ENCODE peak calls at places on chromosomes 12 and 14, in five cellular contexts. One of them, this sample, is unnamed.

GRCh38 chr12:106288510-106289195 is 13.9 kb upstream of the TCP11L2 start:
- DNase-seq in aorta: no peak
- DNase-seq in CD8-positive, alpha-beta memory T cell: no peak
- DNase-seq in hepatocyte: peak
- DNase-seq in posterior cingulate gyrus: no peak
- DNase-seq in this sample: no peak

GRCh38 chr14:98466807-98467206 is 805.2 kb downstream of the BCL11B start:
- DNase-seq in aorta: no peak
- DNase-seq in CD8-positive, alpha-beta memory T cell: no peak
- DNase-seq in hepatocyte: no peak
- DNase-seq in posterior cingulate gyrus: no peak
- DNase-seq in this sample: no peak

GRCh38 chr12:48366131-48366530 is 15.4 kb upstream of the ZNF641 start:
- DNase-seq in aorta: no peak
- DNase-seq in CD8-positive, alpha-beta memory T cell: no peak
- DNase-seq in hepatocyte: no peak
- DNase-seq in posterior cingulate gyrus: no peak
- DNase-seq in this sample: no peak

GRCh38 chr12:74111688-74112360 is 425.8 kb upstream of the ATXN7L3B start:
- DNase-seq in aorta: no peak
- DNase-seq in CD8-positive, alpha-beta memory T cell: no peak
- DNase-seq in hepatocyte: peak
- DNase-seq in posterior cingulate gyrus: peak
- DNase-seq in this sample: no peak

GRCh38 chr12:114662512-114663177 is 21.3 kb downstream of the TBX3 start:
- DNase-seq in aorta: peak
- DNase-seq in CD8-positive, alpha-beta memory T cell: peak
- DNase-seq in hepatocyte: peak
- DNase-seq in posterior cingulate gyrus: peak
- DNase-seq in this sample: peak

GRCh38 chr12:42583017-42583416 is 6.5 kb downstream of the PRICKLE1 start:
- DNase-seq in aorta: no peak
- DNase-seq in CD8-positive, alpha-beta memory T cell: no peak
- DNase-seq in hepatocyte: no peak
- DNase-seq in posterior cingulate gyrus: no peak
- DNase-seq in this sample: no peak

GRCh38 chr12:49910331-49911212 is 6.9 kb upstream of the FAIM2 start:
- DNase-seq in aorta: no peak
- DNase-seq in CD8-positive, alpha-beta memory T cell: no peak
- DNase-seq in hepatocyte: no peak
- DNase-seq in posterior cingulate gyrus: no peak
- DNase-seq in this sample: no peak

GRCh38 chr14:70638416-70638815 is 3.3 kb upstream of the TTC9 start:
- DNase-seq in aorta: no peak
- DNase-seq in CD8-positive, alpha-beta memory T cell: no peak
- DNase-seq in hepatocyte: no peak
- DNase-seq in posterior cingulate gyrus: no peak
- DNase-seq in this sample: no peak

GRCh38 chr12:74539261-74539660 is 1.6 kb downstream of the ATXN7L3B start:
- DNase-seq in aorta: no peak
- DNase-seq in CD8-positive, alpha-beta memory T cell: no peak
- DNase-seq in hepatocyte: no peak
- DNase-seq in posterior cingulate gyrus: no peak
- DNase-seq in this sample: no peak

GRCh38 chr12:109716092-109716479 is 2.5 kb downstream of the FAM222A start:
- DNase-seq in aorta: no peak
- DNase-seq in CD8-positive, alpha-beta memory T cell: no peak
- DNase-seq in hepatocyte: no peak
- DNase-seq in posterior cingulate gyrus: no peak
- DNase-seq in this sample: no peak

GRCh38 chr12:105013892-105014291 is 27.8 kb downstream of the NOPCHAP1 start:
- DNase-seq in aorta: no peak
- DNase-seq in CD8-positive, alpha-beta memory T cell: no peak
- DNase-seq in hepatocyte: no peak
- DNase-seq in posterior cingulate gyrus: no peak
- DNase-seq in this sample: no peak

GRCh38 chr12:94282675-94283074 is 134.3 kb downstream of the PLXNC1 start:
- DNase-seq in aorta: no peak
- DNase-seq in CD8-positive, alpha-beta memory T cell: peak
- DNase-seq in hepatocyte: no peak
- DNase-seq in posterior cingulate gyrus: no peak
- DNase-seq in this sample: no peak

GRCh38 chr12:6083606-6084005 is 40.9 kb downstream of the VWF start:
- DNase-seq in aorta: no peak
- DNase-seq in CD8-positive, alpha-beta memory T cell: no peak
- DNase-seq in hepatocyte: no peak
- DNase-seq in posterior cingulate gyrus: no peak
- DNase-seq in this sample: no peak

GRCh38 chr14:29805415-29806123 is 122.1 kb downstream of the PRKD1 start:
- DNase-seq in aorta: peak
- DNase-seq in CD8-positive, alpha-beta memory T cell: no peak
- DNase-seq in hepatocyte: peak
- DNase-seq in posterior cingulate gyrus: no peak
- DNase-seq in this sample: no peak

GRCh38 chr14:100780246-100780645 is 45.7 kb upstream of the MEG3 start:
- DNase-seq in aorta: no peak
- DNase-seq in CD8-positive, alpha-beta memory T cell: no peak
- DNase-seq in hepatocyte: no peak
- DNase-seq in posterior cingulate gyrus: no peak
- DNase-seq in this sample: no peak

GRCh38 chr12:57127101-57127709 is 1.1 kb upstream of the LRP1 start:
- DNase-seq in aorta: peak
- DNase-seq in CD8-positive, alpha-beta memory T cell: peak
- DNase-seq in hepatocyte: peak
- DNase-seq in posterior cingulate gyrus: no peak
- DNase-seq in this sample: peak

GRCh38 chr12:104295954-104296353 is 7.6 kb upstream of the EID3 start:
- DNase-seq in aorta: no peak
- DNase-seq in CD8-positive, alpha-beta memory T cell: no peak
- DNase-seq in hepatocyte: no peak
- DNase-seq in posterior cingulate gyrus: no peak
- DNase-seq in this sample: no peak

GRCh38 chr12:7751394-7751793 is 4.2 kb upstream of the CLEC4C start:
- DNase-seq in aorta: no peak
- DNase-seq in CD8-positive, alpha-beta memory T cell: no peak
- DNase-seq in hepatocyte: no peak
- DNase-seq in posterior cingulate gyrus: no peak
- DNase-seq in this sample: no peak

GRCh38 chr14:101004954-101005353 is 101.4 kb upstream of the RTL1 start:
- DNase-seq in aorta: no peak
- DNase-seq in CD8-positive, alpha-beta memory T cell: no peak
- DNase-seq in hepatocyte: peak
- DNase-seq in posterior cingulate gyrus: no peak
- DNase-seq in this sample: no peak

GRCh38 chr12:53467880-53468279 is 16.0 kb downstream of the PCBP2 start:
- DNase-seq in aorta: no peak
- DNase-seq in CD8-positive, alpha-beta memory T cell: no peak
- DNase-seq in hepatocyte: no peak
- DNase-seq in posterior cingulate gyrus: no peak
- DNase-seq in this sample: no peak

GRCh38 chr12:41286426-41286825 is 98.3 kb downstream of the PDZRN4 start:
- DNase-seq in aorta: no peak
- DNase-seq in CD8-positive, alpha-beta memory T cell: no peak
- DNase-seq in hepatocyte: peak
- DNase-seq in posterior cingulate gyrus: no peak
- DNase-seq in this sample: no peak

GRCh38 chr12:122967151-122967550 is 888 bp upstream of the ABCB9 start:
- DNase-seq in aorta: no peak
- DNase-seq in CD8-positive, alpha-beta memory T cell: no peak
- DNase-seq in hepatocyte: no peak
- DNase-seq in posterior cingulate gyrus: no peak
- DNase-seq in this sample: no peak

GRCh38 chr12:70754330-70754741 is 117.1 kb upstream of the PTPRB start:
- DNase-seq in aorta: no peak
- DNase-seq in CD8-positive, alpha-beta memory T cell: no peak
- DNase-seq in hepatocyte: no peak
- DNase-seq in posterior cingulate gyrus: no peak
- DNase-seq in this sample: no peak

GRCh38 chr14:76456200-76456599 is 80.3 kb downstream of the ESRRB start:
- DNase-seq in aorta: no peak
- DNase-seq in CD8-positive, alpha-beta memory T cell: no peak
- DNase-seq in hepatocyte: peak
- DNase-seq in posterior cingulate gyrus: no peak
- DNase-seq in this sample: no peak

GRCh38 chr12:10389941-10390340 is at the start of gene KLRK1:
- DNase-seq in aorta: no peak
- DNase-seq in CD8-positive, alpha-beta memory T cell: no peak
- DNase-seq in hepatocyte: no peak
- DNase-seq in posterior cingulate gyrus: no peak
- DNase-seq in this sample: no peak

GRCh38 chr12:27667540-27667939 is 28.7 kb upstream of the REP15 start:
- DNase-seq in aorta: peak
- DNase-seq in CD8-positive, alpha-beta memory T cell: no peak
- DNase-seq in hepatocyte: no peak
- DNase-seq in posterior cingulate gyrus: no peak
- DNase-seq in this sample: no peak

GRCh38 chr12:113852695-113853490 is 113.2 kb downstream of the RBM19 start:
- DNase-seq in aorta: no peak
- DNase-seq in CD8-positive, alpha-beta memory T cell: no peak
- DNase-seq in hepatocyte: no peak
- DNase-seq in posterior cingulate gyrus: peak
- DNase-seq in this sample: no peak

GRCh38 chr14:103520657-103521437 is 1.8 kb downstream of the CKB start:
- DNase-seq in aorta: peak
- DNase-seq in CD8-positive, alpha-beta memory T cell: peak
- DNase-seq in hepatocyte: peak
- DNase-seq in posterior cingulate gyrus: peak
- DNase-seq in this sample: peak

GRCh38 chr12:48285751-48286650 is 64.7 kb downstream of the ZNF641 start:
- DNase-seq in aorta: no peak
- DNase-seq in CD8-positive, alpha-beta memory T cell: peak
- DNase-seq in hepatocyte: no peak
- DNase-seq in posterior cingulate gyrus: no peak
- DNase-seq in this sample: no peak

GRCh38 chr12:62865860-62866407 is 69.0 kb downstream of the PPM1H start:
- DNase-seq in aorta: no peak
- DNase-seq in CD8-positive, alpha-beta memory T cell: no peak
- DNase-seq in hepatocyte: no peak
- DNase-seq in posterior cingulate gyrus: no peak
- DNase-seq in this sample: no peak

GRCh38 chr14:61544448-61545202 is 150.7 kb upstream of the HIF1A start:
- DNase-seq in aorta: no peak
- DNase-seq in CD8-positive, alpha-beta memory T cell: no peak
- DNase-seq in hepatocyte: no peak
- DNase-seq in posterior cingulate gyrus: no peak
- DNase-seq in this sample: no peak

GRCh38 chr12:51591020-51591901 is at the start of gene SCN8A:
- DNase-seq in aorta: no peak
- DNase-seq in CD8-positive, alpha-beta memory T cell: peak
- DNase-seq in hepatocyte: peak
- DNase-seq in posterior cingulate gyrus: peak
- DNase-seq in this sample: no peak

GRCh38 chr12:10719482-10719881 is 3.6 kb downstream of the YBX3 start:
- DNase-seq in aorta: no peak
- DNase-seq in CD8-positive, alpha-beta memory T cell: no peak
- DNase-seq in hepatocyte: no peak
- DNase-seq in posterior cingulate gyrus: no peak
- DNase-seq in this sample: no peak

GRCh38 chr12:100987552-100988277 is 193.1 kb downstream of the ANO4 start:
- DNase-seq in aorta: peak
- DNase-seq in CD8-positive, alpha-beta memory T cell: no peak
- DNase-seq in hepatocyte: peak
- DNase-seq in posterior cingulate gyrus: no peak
- DNase-seq in this sample: no peak

GRCh38 chr12:11555743-11556625 is 93.5 kb upstream of the ETV6 start:
- DNase-seq in aorta: no peak
- DNase-seq in CD8-positive, alpha-beta memory T cell: no peak
- DNase-seq in hepatocyte: peak
- DNase-seq in posterior cingulate gyrus: no peak
- DNase-seq in this sample: no peak

GRCh38 chr14:37246427-37246829 is 48.7 kb downstream of the MIPOL1 start:
- DNase-seq in aorta: no peak
- DNase-seq in CD8-positive, alpha-beta memory T cell: no peak
- DNase-seq in hepatocyte: peak
- DNase-seq in posterior cingulate gyrus: no peak
- DNase-seq in this sample: no peak

GRCh38 chr12:49961993-49962764 is 507 bp downstream of the AQP5 start:
- DNase-seq in aorta: no peak
- DNase-seq in CD8-positive, alpha-beta memory T cell: no peak
- DNase-seq in hepatocyte: no peak
- DNase-seq in posterior cingulate gyrus: no peak
- DNase-seq in this sample: no peak

GRCh38 chr14:65788876-65789859 is 376.6 kb downstream of the FUT8 start:
- DNase-seq in aorta: no peak
- DNase-seq in CD8-positive, alpha-beta memory T cell: no peak
- DNase-seq in hepatocyte: no peak
- DNase-seq in posterior cingulate gyrus: no peak
- DNase-seq in this sample: no peak